ENCODE peak calls at places on chromosome 2, in four cellular contexts. A, U, F and I are unnamed samples.

GRCh38 chr2:137826373-137827372 is 137.6 kb upstream of the HNMT start:
- DNase-seq in F (no peak), U (no peak), A (no peak), I (no peak)

GRCh38 chr2:76958749-76959148 is 563.4 kb downstream of the LRRTM4 start:
- DNase-seq in F (no peak), U (no peak), A (no peak), I (no peak)

GRCh38 chr2:96608459-96609455 is 29.4 kb downstream of the KANSL3 start:
- DNase-seq in A (no peak), U (no peak), F (no peak), I (no peak)

GRCh38 chr2:2014251-2014761 is 270.0 kb upstream of the PXDN start:
- DNase-seq in U (peak; percentile 82), A (no peak), F (no peak), I (no peak)

GRCh38 chr2:85561280-85562212 is at the start of gene GGCX:
- DNase-seq in U (peak; percentile 91), F (peak; percentile 97), A (peak; percentile 97), I (peak; percentile 97)

GRCh38 chr2:239234151-239234825 is 166.5 kb downstream of the HDAC4 start:
- DNase-seq in F (no peak), A (peak; percentile 40), U (no peak), I (peak; percentile 59)

GRCh38 chr2:185044323-185044874 is 446.1 kb downstream of the ZNF804A start:
- DNase-seq in A (no peak), U (no peak), F (no peak), I (no peak)

GRCh38 chr2:69309336-69310048 is 77.5 kb downstream of the GFPT1 start:
- DNase-seq in A (no peak), U (peak; percentile 37), F (no peak), I (peak; percentile 81)

GRCh38 chr2:154032220-154032619 is 160.5 kb downstream of the GALNT13 start:
- DNase-seq in U (no peak), A (no peak), F (no peak), I (no peak)

GRCh38 chr2:158772306-158773078 is 22.6 kb upstream of the DAPL1 start:
- DNase-seq in F (no peak), U (no peak), A (no peak), I (no peak)

GRCh38 chr2:175207741-175208438 is 26.4 kb upstream of the ATP5MC3 start:
- DNase-seq in F (no peak), A (no peak), U (no peak), I (no peak)

GRCh38 chr2:84838434-84839145 is 42.3 kb downstream of the TRABD2A start:
- DNase-seq in F (no peak), A (no peak), U (no peak), I (no peak)

GRCh38 chr2:233981574-233982420 is 64.6 kb downstream of the TRPM8 start:
- DNase-seq in U (no peak), A (no peak), F (no peak), I (no peak)

GRCh38 chr2:232126301-232127085 is 165.0 kb downstream of the DIS3L2 start:
- DNase-seq in U (no peak), A (no peak), F (no peak), I (no peak)

GRCh38 chr2:61978522-61978921 is 73.0 kb downstream of the COMMD1 start:
- DNase-seq in U (no peak), F (peak; percentile 51), A (no peak), I (no peak)

GRCh38 chr2:10466801-10467200 is 18.7 kb upstream of the ODC1 start:
- DNase-seq in A (no peak), F (no peak), U (peak; percentile 30), I (peak; percentile 28)

GRCh38 chr2:150567771-150568278 is 80.4 kb upstream of the RND3 start:
- DNase-seq in A (no peak), U (no peak), F (no peak), I (no peak)

GRCh38 chr2:205284323-205284722 is 398.0 kb upstream of the NRP2 start:
- DNase-seq in A (no peak), F (no peak), U (no peak), I (no peak)

GRCh38 chr2:14189929-14190328 is 442.6 kb upstream of the LRATD1 start:
- DNase-seq in U (no peak), F (no peak), A (no peak), I (no peak)

GRCh38 chr2:110678457-110679336 is 834 bp upstream of the BUB1 start:
- DNase-seq in A (peak; percentile 63), F (peak; percentile 43), U (peak; percentile 61), I (peak; percentile 67)

GRCh38 chr2:232877940-232878511 is 8.0 kb downstream of the SNORC start:
- DNase-seq in F (no peak), A (no peak), U (peak; percentile 27), I (peak; percentile 46)

GRCh38 chr2:74536166-74536950 is 6.6 kb downstream of the HTRA2 start:
- DNase-seq in F (no peak), A (no peak), U (no peak), I (no peak)

GRCh38 chr2:118850171-118850900 is 2.9 kb upstream of the EN1 start:
- DNase-seq in F (no peak), A (no peak), U (no peak), I (no peak)

GRCh38 chr2:120287183-120288015 is 34.7 kb downstream of the RALB start:
- DNase-seq in F (peak; percentile 51), A (no peak), U (no peak), I (no peak)

GRCh38 chr2:67891642-67892041 is 171.2 kb downstream of the C1D start:
- DNase-seq in F (no peak), U (no peak), A (no peak), I (no peak)

GRCh38 chr2:241692448-241692847 is 5.8 kb upstream of the DTYMK start:
- DNase-seq in F (no peak), U (no peak), A (no peak), I (no peak)

GRCh38 chr2:181680055-181680936 is at the start of gene NEUROD1:
- DNase-seq in F (no peak), A (no peak), U (peak; percentile 91), I (no peak)

GRCh38 chr2:10923007-10923372 is 11.3 kb downstream of the KCNF1 start:
- DNase-seq in A (peak; percentile 40), F (no peak), U (no peak), I (no peak)

GRCh38 chr2:11550901-11551568 is 17.2 kb downstream of the GREB1 start:
- DNase-seq in U (no peak), F (no peak), A (no peak), I (no peak)

GRCh38 chr2:236761358-236761757 is 191.7 kb downstream of the ACKR3 start:
- DNase-seq in A (peak; percentile 32), F (no peak), U (no peak), I (no peak)

GRCh38 chr2:65053199-65053598 is 3.0 kb upstream of the CEP68 start:
- DNase-seq in U (no peak), F (no peak), A (no peak), I (no peak)
- H3K27ac ChIP-seq in U (no peak overlapping the region), F (no peak overlapping the region), A (no peak overlapping the region), I (no peak overlapping the region)

DNA sequence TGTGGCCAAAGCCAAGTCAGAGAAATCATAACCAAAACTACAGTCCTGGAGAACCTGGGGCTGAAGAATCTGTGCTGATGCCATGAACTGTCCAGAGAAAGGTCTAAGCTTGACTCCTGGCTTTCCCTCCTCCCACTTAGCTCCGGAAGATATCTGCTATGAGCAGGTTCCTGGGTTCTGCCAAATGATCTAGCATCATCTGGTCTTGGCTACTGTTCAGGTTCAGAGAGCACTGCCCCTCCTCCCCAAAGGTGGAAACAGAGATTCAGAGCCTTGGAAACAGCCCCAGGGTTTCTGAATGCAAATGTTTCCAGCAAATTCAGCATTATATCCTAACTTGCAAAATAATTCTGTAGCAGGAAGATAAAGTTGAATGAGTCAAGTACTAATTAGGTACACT is 219.2 kb upstream of the SP5 start:
- DNase-seq in F (no peak), A (no peak), U (no peak), I (no peak)
- TF ChIP-seq POLR2AphosphoS5 in F (no peak), A (no peak), U (no peak), I (no peak)

DNA sequence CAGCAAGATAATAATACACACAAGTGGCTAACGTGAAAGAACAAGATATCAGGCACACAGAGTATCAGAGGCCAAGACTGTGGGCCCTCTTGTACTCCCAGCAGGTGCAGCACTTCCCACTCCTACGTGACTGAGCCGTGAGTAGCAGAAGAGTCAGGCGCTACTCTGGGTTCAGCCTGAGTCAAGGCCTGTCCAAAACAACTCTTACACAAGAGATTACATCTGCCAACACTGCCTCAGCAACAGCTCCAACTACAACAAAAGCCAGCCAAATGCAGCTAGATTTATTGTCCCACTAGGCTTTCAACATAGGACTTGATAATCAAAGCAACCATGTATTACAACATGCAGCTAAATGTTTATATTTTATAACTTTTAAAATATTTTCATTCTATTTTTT is 56.2 kb downstream of the ITSN2 start:
- DNase-seq in U (no peak), F (peak; percentile 87), A (peak; percentile 70), I (peak; percentile 93)
- TF ChIP-seq EP300 in U (no peak), F (no peak), A (no peak), I (no peak)

GRCh38 chr2:23454501-23455120 is 69.6 kb downstream of the KLHL29 start:
- DNase-seq in F (no peak), A (no peak), U (no peak), I (no peak)
- H3K27ac ChIP-seq in F (no peak overlapping the region), A (no peak overlapping the region), U (no peak overlapping the region), I (peak overlapping the region; percentile 57)

GRCh38 chr2:100767810-100768806 is 51.8 kb upstream of the NPAS2 start:
- DNase-seq in U (no peak), F (no peak), A (no peak), I (no peak)

GRCh38 chr2:100766806-100767205 is 53.1 kb upstream of the NPAS2 start:
- DNase-seq in U (no peak), F (no peak), A (no peak), I (no peak)

GRCh38 chr2:100764430-100764829 is 55.5 kb upstream of the NPAS2 start:
- DNase-seq in F (no peak), U (no peak), A (no peak), I (no peak)

GRCh38 chr2:100765481-100765880 is 54.5 kb upstream of the NPAS2 start:
- DNase-seq in A (no peak), U (no peak), F (no peak), I (no peak)

DNA sequence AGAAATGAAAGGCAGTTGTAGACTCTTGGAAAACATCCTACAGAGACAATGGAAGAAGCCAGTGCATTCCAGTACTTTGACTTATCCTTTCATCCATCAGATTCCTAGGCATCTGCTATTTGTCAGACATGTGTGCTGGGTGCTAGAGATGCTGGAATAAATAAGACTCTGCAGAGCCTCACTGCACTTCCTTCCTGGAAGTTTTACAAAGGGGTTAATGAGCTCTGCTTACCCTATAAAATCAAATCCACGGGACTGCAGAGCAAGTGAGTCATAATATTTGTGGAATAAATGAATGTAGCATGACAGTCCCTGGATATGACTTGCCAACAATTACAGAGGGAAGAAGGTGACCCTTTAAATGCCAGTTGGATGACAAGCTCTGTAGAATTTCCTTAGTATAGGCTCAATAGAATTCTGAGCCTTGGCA is 52.7 kb upstream of the NPAS2 start:
- DNase-seq in F (no peak), A (no peak), U (no peak), I (no peak)
- TF ChIP-seq POLR2AphosphoS5 in F (no peak), A (no peak), U (peak; percentile 92), I (peak; percentile 68)